ENCODE peak calls at places on chromosomes 12 and 14, in eight cellular contexts. One of them, this sample, is unnamed.
A peak's percentile ranks its signal among the peaks of the same experiment; 100 is the strongest.

GRCh38 chr12:89672589-89672979 is 36.1 kb downstream of the ATP2B1 start:
- DNase-seq in HepG2: no peak
- DNase-seq in GM12878: no peak
- DNase-seq in hepatocyte: no peak
- DNase-seq in DND-41: no peak
- DNase-seq in fibroblast of lung: no peak
- DNase-seq in mammary epithelial cell: no peak
- DNase-seq in neural progenitor cell: no peak
- DNase-seq in this sample: no peak

GRCh38 chr12:113088971-113089756 is 32.6 kb downstream of the DTX1 start:
- DNase-seq in HepG2: no peak
- DNase-seq in GM12878: peak; percentile 64
- DNase-seq in hepatocyte: no peak
- DNase-seq in DND-41: peak; percentile 96
- DNase-seq in fibroblast of lung: no peak
- DNase-seq in mammary epithelial cell: no peak
- DNase-seq in neural progenitor cell: no peak
- DNase-seq in this sample: no peak

GRCh38 chr14:99572173-99572999 is 31.6 kb downstream of the CCDC85C start:
- DNase-seq in HepG2: no peak
- DNase-seq in GM12878: no peak
- DNase-seq in hepatocyte: peak; percentile 67
- DNase-seq in DND-41: no peak
- DNase-seq in fibroblast of lung: no peak
- DNase-seq in mammary epithelial cell: no peak
- DNase-seq in neural progenitor cell: no peak
- DNase-seq in this sample: no peak

GRCh38 chr12:69239922-69240624 is 704 bp downstream of the CPSF6 start:
- DNase-seq in HepG2: no peak
- DNase-seq in GM12878: no peak
- DNase-seq in hepatocyte: peak; percentile 71
- DNase-seq in DND-41: peak; percentile 57
- DNase-seq in fibroblast of lung: peak; percentile 51
- DNase-seq in mammary epithelial cell: peak; percentile 28
- DNase-seq in neural progenitor cell: peak; percentile 81
- DNase-seq in this sample: no peak

GRCh38 chr12:88242161-88242925 is 100.2 kb downstream of the TMTC3 start:
- DNase-seq in HepG2: no peak
- DNase-seq in GM12878: no peak
- DNase-seq in hepatocyte: peak; percentile 10
- DNase-seq in DND-41: no peak
- DNase-seq in fibroblast of lung: peak; percentile 99
- DNase-seq in mammary epithelial cell: peak; percentile 95
- DNase-seq in neural progenitor cell: no peak
- DNase-seq in this sample: peak; percentile 73

GRCh38 chr14:94365624-94366023 is 22.8 kb downstream of the SERPINA1 start:
- DNase-seq in HepG2: no peak
- DNase-seq in GM12878: no peak
- DNase-seq in hepatocyte: no peak
- DNase-seq in DND-41: no peak
- DNase-seq in fibroblast of lung: no peak
- DNase-seq in mammary epithelial cell: no peak
- DNase-seq in neural progenitor cell: no peak
- DNase-seq in this sample: no peak

GRCh38 chr14:84806627-84807026 is 723.3 kb upstream of the FLRT2 start:
- DNase-seq in HepG2: no peak
- DNase-seq in GM12878: no peak
- DNase-seq in hepatocyte: no peak
- DNase-seq in DND-41: no peak
- DNase-seq in fibroblast of lung: peak; percentile 72
- DNase-seq in mammary epithelial cell: peak; percentile 51
- DNase-seq in neural progenitor cell: no peak
- DNase-seq in this sample: peak; percentile 30

GRCh38 chr12:74412607-74413230 is 124.9 kb upstream of the ATXN7L3B start:
- DNase-seq in HepG2: peak; percentile 10
- DNase-seq in GM12878: no peak
- DNase-seq in hepatocyte: peak; percentile 28
- DNase-seq in DND-41: no peak
- DNase-seq in fibroblast of lung: peak; percentile 10
- DNase-seq in mammary epithelial cell: no peak
- DNase-seq in neural progenitor cell: no peak
- DNase-seq in this sample: no peak

GRCh38 chr14:69763761-69764510 is 3.0 kb upstream of the SRSF5 start:
- DNase-seq in HepG2: no peak
- DNase-seq in GM12878: no peak
- DNase-seq in hepatocyte: no peak
- DNase-seq in DND-41: no peak
- DNase-seq in fibroblast of lung: no peak
- DNase-seq in mammary epithelial cell: no peak
- DNase-seq in neural progenitor cell: no peak
- DNase-seq in this sample: no peak

GRCh38 chr14:69475194-69475818 is 9.2 kb upstream of the PLEKHD1 start:
- DNase-seq in HepG2: peak; percentile 19
- DNase-seq in GM12878: no peak
- DNase-seq in hepatocyte: peak; percentile 7
- DNase-seq in DND-41: peak; percentile 10
- DNase-seq in fibroblast of lung: peak; percentile 7
- DNase-seq in mammary epithelial cell: peak; percentile 5
- DNase-seq in neural progenitor cell: peak; percentile 47
- DNase-seq in this sample: no peak

GRCh38 chr14:76352639-76353281 is 23.2 kb upstream of the ESRRB start:
- DNase-seq in HepG2: peak; percentile 43
- DNase-seq in GM12878: peak; percentile 4
- DNase-seq in hepatocyte: peak; percentile 84
- DNase-seq in DND-41: peak; percentile 46
- DNase-seq in fibroblast of lung: peak; percentile 39
- DNase-seq in mammary epithelial cell: peak; percentile 21
- DNase-seq in neural progenitor cell: peak; percentile 92
- DNase-seq in this sample: no peak

GRCh38 chr14:85402546-85403162 is 127.3 kb upstream of the FLRT2 start:
- DNase-seq in HepG2: no peak
- DNase-seq in GM12878: no peak
- DNase-seq in hepatocyte: no peak
- DNase-seq in DND-41: no peak
- DNase-seq in fibroblast of lung: peak; percentile 53
- DNase-seq in mammary epithelial cell: no peak
- DNase-seq in neural progenitor cell: no peak
- DNase-seq in this sample: no peak

GRCh38 chr12:106140223-106140986 is 1.7 kb upstream of the NUAK1 start:
- DNase-seq in HepG2: no peak
- DNase-seq in GM12878: no peak
- DNase-seq in hepatocyte: peak; percentile 19
- DNase-seq in DND-41: no peak
- DNase-seq in fibroblast of lung: no peak
- DNase-seq in mammary epithelial cell: no peak
- DNase-seq in neural progenitor cell: peak; percentile 33
- DNase-seq in this sample: no peak

GRCh38 chr12:79174656-79175055 is 310.1 kb downstream of the SYT1 start:
- DNase-seq in HepG2: peak; percentile 5
- DNase-seq in GM12878: no peak
- DNase-seq in hepatocyte: peak; percentile 46
- DNase-seq in DND-41: no peak
- DNase-seq in fibroblast of lung: peak; percentile 71
- DNase-seq in mammary epithelial cell: peak; percentile 36
- DNase-seq in neural progenitor cell: no peak
- DNase-seq in this sample: no peak

GRCh38 chr12:119828300-119828699 is 48.8 kb downstream of the CIT start:
- DNase-seq in HepG2: no peak
- DNase-seq in GM12878: no peak
- DNase-seq in hepatocyte: no peak
- DNase-seq in DND-41: no peak
- DNase-seq in fibroblast of lung: no peak
- DNase-seq in mammary epithelial cell: no peak
- DNase-seq in neural progenitor cell: no peak
- DNase-seq in this sample: no peak

GRCh38 chr12:2177751-2178150 is 125.0 kb downstream of the CACNA1C start:
- DNase-seq in HepG2: no peak
- DNase-seq in GM12878: no peak
- DNase-seq in hepatocyte: no peak
- DNase-seq in DND-41: no peak
- DNase-seq in fibroblast of lung: no peak
- DNase-seq in mammary epithelial cell: no peak
- DNase-seq in neural progenitor cell: no peak
- DNase-seq in this sample: no peak

GRCh38 chr14:70821581-70821915 is 12.2 kb upstream of the MAP3K9 start:
- DNase-seq in HepG2: no peak
- DNase-seq in GM12878: no peak
- DNase-seq in hepatocyte: no peak
- DNase-seq in DND-41: no peak
- DNase-seq in fibroblast of lung: no peak
- DNase-seq in mammary epithelial cell: no peak
- DNase-seq in neural progenitor cell: no peak
- DNase-seq in this sample: no peak

GRCh38 chr14:68948686-68949085 is 30.4 kb downstream of the ACTN1 start:
- DNase-seq in HepG2: no peak
- DNase-seq in GM12878: no peak
- DNase-seq in hepatocyte: no peak
- DNase-seq in DND-41: no peak
- DNase-seq in fibroblast of lung: no peak
- DNase-seq in mammary epithelial cell: no peak
- DNase-seq in neural progenitor cell: no peak
- DNase-seq in this sample: no peak

GRCh38 chr12:45216297-45216982 is 545 bp downstream of the ANO6 start:
- DNase-seq in HepG2: peak; percentile 30
- DNase-seq in GM12878: no peak
- DNase-seq in hepatocyte: peak; percentile 70
- DNase-seq in DND-41: peak; percentile 64
- DNase-seq in fibroblast of lung: peak; percentile 56
- DNase-seq in mammary epithelial cell: peak; percentile 56
- DNase-seq in neural progenitor cell: peak; percentile 81
- DNase-seq in this sample: no peak

GRCh38 chr12:132550014-132550802 is 60.2 kb downstream of the LRCOL1 start:
- DNase-seq in HepG2: no peak
- DNase-seq in GM12878: no peak
- DNase-seq in hepatocyte: peak; percentile 50
- DNase-seq in DND-41: no peak
- DNase-seq in fibroblast of lung: no peak
- DNase-seq in mammary epithelial cell: no peak
- DNase-seq in neural progenitor cell: peak; percentile 82
- DNase-seq in this sample: no peak

GRCh38 chr12:53365245-53365904 is 14.6 kb upstream of the SP1 start:
- DNase-seq in HepG2: no peak
- DNase-seq in GM12878: no peak
- DNase-seq in hepatocyte: no peak
- DNase-seq in DND-41: no peak
- DNase-seq in fibroblast of lung: peak; percentile 25
- DNase-seq in mammary epithelial cell: no peak
- DNase-seq in neural progenitor cell: no peak
- DNase-seq in this sample: no peak
- H3K4me3 ChIP-seq in HepG2: no peak overlapping the region
- H3K4me3 ChIP-seq in GM12878: no peak overlapping the region
- H3K4me3 ChIP-seq in hepatocyte: no peak overlapping the region
- H3K4me3 ChIP-seq in DND-41: no peak overlapping the region
- H3K4me3 ChIP-seq in fibroblast of lung: no peak overlapping the region
- H3K4me3 ChIP-seq in mammary epithelial cell: no peak overlapping the region
- H3K4me3 ChIP-seq in neural progenitor cell: no peak overlapping the region
- H3K4me3 ChIP-seq in this sample: no peak overlapping the region

DNA sequence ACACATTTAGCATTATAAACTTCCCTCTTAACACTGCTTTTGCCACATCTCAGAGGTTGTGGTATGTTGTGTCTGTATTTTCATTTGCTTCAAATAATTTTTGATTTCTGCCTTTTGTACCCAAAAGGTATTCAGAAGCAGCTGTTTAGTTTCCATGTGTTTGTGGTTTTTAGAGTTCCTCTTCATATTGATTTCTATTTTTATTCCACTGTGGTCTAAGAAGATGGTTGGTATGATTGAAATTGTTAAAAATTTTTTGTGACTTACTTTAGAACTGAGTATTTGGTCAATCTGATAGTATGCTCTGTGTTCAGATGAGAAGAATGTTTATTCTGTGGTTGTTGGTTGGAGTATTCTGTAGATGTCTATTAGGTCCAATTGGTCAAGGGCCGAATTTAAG is 76.4 kb downstream of the IFNG-AS1 start:
- DNase-seq in HepG2: no peak
- DNase-seq in GM12878: no peak
- DNase-seq in hepatocyte: no peak
- DNase-seq in DND-41: no peak
- DNase-seq in fibroblast of lung: no peak
- DNase-seq in mammary epithelial cell: no peak
- DNase-seq in neural progenitor cell: no peak
- DNase-seq in this sample: no peak
- H3K9me3 ChIP-seq in HepG2: no peaks in the 10 kb centered on the region
- H3K9me3 ChIP-seq in GM12878: peaks cover 2% of the 10 kb centered on the region
- H3K9me3 ChIP-seq in hepatocyte: no peaks in the 10 kb centered on the region
- H3K9me3 ChIP-seq in DND-41: peaks cover 11% of the 10 kb centered on the region
- H3K9me3 ChIP-seq in fibroblast of lung: no peaks in the 10 kb centered on the region
- H3K9me3 ChIP-seq in mammary epithelial cell: no peaks in the 10 kb centered on the region
- H3K9me3 ChIP-seq in neural progenitor cell: peaks cover 13% of the 10 kb centered on the region
- H3K9me3 ChIP-seq in this sample: no peaks in the 10 kb centered on the region

GRCh38 chr14:104140463-104141331 is 2.3 kb downstream of the KIF26A start:
- DNase-seq in HepG2: no peak
- DNase-seq in GM12878: no peak
- DNase-seq in hepatocyte: no peak
- DNase-seq in DND-41: no peak
- DNase-seq in fibroblast of lung: no peak
- DNase-seq in mammary epithelial cell: no peak
- DNase-seq in neural progenitor cell: no peak
- DNase-seq in this sample: no peak

GRCh38 chr14:104138891-104139459 is 588 bp downstream of the KIF26A start:
- DNase-seq in HepG2: no peak
- DNase-seq in GM12878: no peak
- DNase-seq in hepatocyte: no peak
- DNase-seq in DND-41: no peak
- DNase-seq in fibroblast of lung: no peak
- DNase-seq in mammary epithelial cell: no peak
- DNase-seq in neural progenitor cell: peak; percentile 47
- DNase-seq in this sample: no peak

GRCh38 chr14:104138098-104138890 is at the start of gene KIF26A:
- DNase-seq in HepG2: no peak
- DNase-seq in GM12878: no peak
- DNase-seq in hepatocyte: peak; percentile 72
- DNase-seq in DND-41: no peak
- DNase-seq in fibroblast of lung: no peak
- DNase-seq in mammary epithelial cell: no peak
- DNase-seq in neural progenitor cell: peak; percentile 90
- DNase-seq in this sample: no peak

GRCh38 chr14:104140213-104140462 is 1.8 kb downstream of the KIF26A start:
- DNase-seq in HepG2: no peak
- DNase-seq in GM12878: no peak
- DNase-seq in hepatocyte: no peak
- DNase-seq in DND-41: no peak
- DNase-seq in fibroblast of lung: no peak
- DNase-seq in mammary epithelial cell: no peak
- DNase-seq in neural progenitor cell: no peak
- DNase-seq in this sample: no peak

GRCh38 chr14:104139460-104140212 is 1.2 kb downstream of the KIF26A start:
- DNase-seq in HepG2: no peak
- DNase-seq in GM12878: no peak
- DNase-seq in hepatocyte: no peak
- DNase-seq in DND-41: no peak
- DNase-seq in fibroblast of lung: no peak
- DNase-seq in mammary epithelial cell: no peak
- DNase-seq in neural progenitor cell: peak; percentile 92
- DNase-seq in this sample: no peak
- TF ChIP-seq EZH2 in HepG2: no peak
- TF ChIP-seq EZH2 in GM12878: no peak
- TF ChIP-seq EZH2 in hepatocyte: no peak
- TF ChIP-seq EZH2 in DND-41: no peak
- TF ChIP-seq EZH2 in fibroblast of lung: no peak
- TF ChIP-seq EZH2 in mammary epithelial cell: no peak
- TF ChIP-seq EZH2 in neural progenitor cell: no peak
- TF ChIP-seq EZH2 in this sample: no peak

GRCh38 chr12:103495783-103496456 is at the start of gene C12orf42:
- DNase-seq in HepG2: no peak
- DNase-seq in GM12878: peak; percentile 63
- DNase-seq in hepatocyte: peak; percentile 24
- DNase-seq in DND-41: no peak
- DNase-seq in fibroblast of lung: no peak
- DNase-seq in mammary epithelial cell: peak; percentile 67
- DNase-seq in neural progenitor cell: peak; percentile 71
- DNase-seq in this sample: no peak
- H3K4me3 ChIP-seq in HepG2: no peak within 1 kb of the TSS
- H3K4me3 ChIP-seq in GM12878: peak within 1 kb of the TSS; percentile 72
- H3K4me3 ChIP-seq in hepatocyte: peak within 1 kb of the TSS; percentile 33
- H3K4me3 ChIP-seq in DND-41: peak within 1 kb of the TSS; percentile 10
- H3K4me3 ChIP-seq in fibroblast of lung: no peak within 1 kb of the TSS
- H3K4me3 ChIP-seq in mammary epithelial cell: peak within 1 kb of the TSS; percentile 64
- H3K4me3 ChIP-seq in neural progenitor cell: peak within 1 kb of the TSS; percentile 71
- H3K4me3 ChIP-seq in this sample: peak within 1 kb of the TSS; percentile 43